ENCODE peak calls at places on chromosomes 3 and 15, in nine cellular contexts. P is NCI-H1092 treated with DMSO at 0.1 percent for 48 hours, O is left cardiac atrium, A is M059J, U is NCI-H510A treated with DMSO at 0.1 percent for 48 hours, C is substantia nigra, R is A549, M is AG04450, X is activated T-helper 1 cell treated with Interleukin-2 at 50 U/mL for 16 hours. W is an unnamed sample.

GRCh38 chr15:37086120-37086519 is 14.2 kb downstream of the MEIS2 start:
- DNase-seq in P (no peak), O (no peak), A (no peak), U (no peak), C (no peak), R (no peak), M (no peak), X (no peak), W (no peak)

GRCh38 chr3:10354373-10355015 is 33.6 kb upstream of the SEC13 start:
- DNase-seq in P (no peak), O (no peak), A (no peak), U (no peak), C (no peak), R (no peak), M (no peak), X (no peak), W (no peak)

GRCh38 chr15:44535092-44535491 is 1.9 kb upstream of the EIF3J start:
- DNase-seq in P (no peak), O (no peak), A (no peak), U (no peak), C (no peak), R (no peak), M (no peak), X (no peak), W (no peak)

GRCh38 chr3:37935756-37936666 is 54.6 kb upstream of the VILL start:
- DNase-seq in P (no peak), O (no peak), A (peak; percentile 94), U (no peak), C (no peak), R (peak; percentile 81), M (peak; percentile 88), X (no peak), W (no peak)

GRCh38 chr15:48966595-48967301 is 3.0 kb upstream of the SHC4 start:
- DNase-seq in P (no peak), O (no peak), A (peak; percentile 75), U (no peak), C (no peak), R (no peak), M (peak; percentile 78), X (no peak), W (no peak)

GRCh38 chr3:63976166-63976861 is 47.0 kb downstream of the PSMD6 start:
- DNase-seq in P (no peak), O (no peak), A (peak; percentile 81), U (no peak), C (no peak), R (no peak), M (peak; percentile 81), X (no peak), W (no peak)

GRCh38 chr3:139128803-139129202 is 84.1 kb upstream of the PRR23C start:
- DNase-seq in P (no peak), O (no peak), A (peak; percentile 18), U (no peak), C (no peak), R (no peak), M (no peak), X (no peak), W (no peak)

GRCh38 chr3:53921296-53921695 is 29.6 kb upstream of the SELENOK start:
- DNase-seq in P (no peak), O (no peak), A (peak; percentile 8), U (no peak), C (no peak), R (peak; percentile 20), M (no peak), X (no peak), W (no peak)

GRCh38 chr15:60548101-60548500 is 69.2 kb upstream of the ICE2 start:
- DNase-seq in P (no peak), O (no peak), A (no peak), U (no peak), C (no peak), R (no peak), M (no peak), X (no peak), W (no peak)

GRCh38 chr3:154131850-154132249 is 10.7 kb downstream of the ARHGEF26 start:
- DNase-seq in P (no peak), O (no peak), A (no peak), U (no peak), C (no peak), R (no peak), M (no peak), X (no peak), W (no peak)

GRCh38 chr3:177603137-177603603 is 405.9 kb upstream of the TBL1XR1 start:
- DNase-seq in P (no peak), O (no peak), A (no peak), U (no peak), C (no peak), R (no peak), M (no peak), X (no peak), W (no peak)

GRCh38 chr3:99645277-99646106 is 7.1 kb downstream of the COL8A1 start:
- DNase-seq in P (no peak), O (no peak), A (peak; percentile 79), U (no peak), C (no peak), R (peak; percentile 41), M (no peak), X (no peak), W (no peak)

GRCh38 chr3:150303776-150304175 is 104.3 kb upstream of the TSC22D2 start:
- DNase-seq in P (no peak), O (no peak), A (peak; percentile 46), U (no peak), C (no peak), R (peak; percentile 77), M (no peak), X (no peak), W (no peak)

GRCh38 chr15:62242999-62243398 is 77.9 kb upstream of the C2CD4B start:
- DNase-seq in P (no peak), O (no peak), A (no peak), U (no peak), C (peak; percentile 8), R (no peak), M (no peak), X (no peak), W (no peak)

GRCh38 chr3:43996379-43997301 is 245.0 kb upstream of the TOPAZ1 start:
- DNase-seq in P (peak; percentile 62), O (no peak), A (peak; percentile 60), U (peak; percentile 44), C (peak; percentile 18), R (peak; percentile 78), M (no peak), X (no peak), W (peak; percentile 55)

GRCh38 chr3:114205541-114205940 is 26.7 kb upstream of the DRD3 start:
- DNase-seq in P (no peak), O (no peak), A (no peak), U (no peak), C (no peak), R (no peak), M (no peak), X (no peak), W (no peak)

GRCh38 chr3:177724020-177724638 is 526.8 kb upstream of the TBL1XR1 start:
- DNase-seq in P (peak; percentile 97), O (peak; percentile 66), A (no peak), U (peak; percentile 71), C (peak; percentile 22), R (no peak), M (no peak), X (no peak), W (no peak)

GRCh38 chr15:55858661-55859060 is 115.7 kb upstream of the PRTG start:
- DNase-seq in P (no peak), O (no peak), A (peak; percentile 27), U (no peak), C (no peak), R (no peak), M (no peak), X (no peak), W (no peak)

GRCh38 chr15:100895721-100896120 is 16.1 kb downstream of the ALDH1A3 start:
- DNase-seq in P (no peak), O (no peak), A (no peak), U (no peak), C (no peak), R (no peak), M (no peak), X (no peak), W (no peak)